ENCODE peak calls at places on chromosome 17, in seven cellular contexts. Z, D, P, T, X, I and W are unnamed samples.

GRCh38 chr17:49971199-49971847 is 2.3 kb downstream of the DLX4 start:
- DNase-seq in Z (no peak), D (no peak), P (no peak), T (no peak), X (no peak), I (no peak), W (no peak)

GRCh38 chr17:74037320-74037719 is 166.2 kb upstream of the RPL38 start:
- DNase-seq in Z (peak; percentile 4), D (no peak), P (peak; percentile 13), T (no peak), X (no peak), I (no peak), W (no peak)

GRCh38 chr17:79089720-79090502 is 15.3 kb downstream of the ENGASE start:
- DNase-seq in Z (peak; percentile 24), D (no peak), P (no peak), T (no peak), X (peak; percentile 53), I (no peak), W (no peak)

GRCh38 chr17:58960068-58960467 is 146.6 kb downstream of the TRIM37 start:
- DNase-seq in Z (peak; percentile 85), D (no peak), P (peak; percentile 67), T (no peak), X (no peak), I (peak; percentile 21), W (peak; percentile 25)

GRCh38 chr17:16918443-16918842 is 53.5 kb downstream of the TNFRSF13B start:
- DNase-seq in Z (no peak), D (no peak), P (no peak), T (no peak), X (no peak), I (no peak), W (no peak)

GRCh38 chr17:68954146-68954971 is 833 bp downstream of the ABCA8 start:
- DNase-seq in Z (no peak), D (no peak), P (peak; percentile 47), T (no peak), X (no peak), I (no peak), W (no peak)

GRCh38 chr17:34485999-34486398 is 93.4 kb upstream of the TMEM132E start:
- DNase-seq in Z (no peak), D (no peak), P (no peak), T (no peak), X (no peak), I (no peak), W (peak; percentile 89)

GRCh38 chr17:62650587-62650986 is 23.1 kb downstream of the MRC2 start:
- DNase-seq in Z (no peak), D (peak; percentile 5), P (no peak), T (no peak), X (no peak), I (no peak), W (peak; percentile 38)

GRCh38 chr17:386145-386876 is 33.7 kb upstream of the RPH3AL start:
- DNase-seq in Z (peak; percentile 38), D (no peak), P (peak; percentile 41), T (peak; percentile 87), X (peak; percentile 90), I (no peak), W (peak; percentile 55)

GRCh38 chr17:5097101-5097834 is 14.4 kb downstream of the ZNF232 start:
- DNase-seq in Z (no peak), D (no peak), P (no peak), T (peak; percentile 50), X (peak; percentile 75), I (no peak), W (no peak)

GRCh38 chr17:44601574-44602372 is 44.5 kb downstream of the FZD2 start:
- DNase-seq in Z (no peak), D (no peak), P (no peak), T (no peak), X (no peak), I (no peak), W (no peak)

GRCh38 chr17:2400877-2401425 is at the start of gene MNT:
- DNase-seq in Z (peak; percentile 97), D (peak; percentile 85), P (peak; percentile 99), T (peak; percentile 90), X (peak; percentile 97), I (no peak), W (peak; percentile 92)
- TF ChIP-seq CTCF in Z (no peak), D (no peak), P (no peak), T (no peak), X (no peak), I (no peak), W (no peak)

GRCh38 chr17:45783593-45784292 is 377 bp upstream of the CRHR1 start:
- DNase-seq in Z (no peak), D (no peak), P (no peak), T (peak; percentile 22), X (peak; percentile 59), I (no peak), W (peak; percentile 23)
- TF ChIP-seq CTCF in Z (no peak), D (no peak), P (no peak), T (no peak), X (no peak), I (no peak), W (no peak)

GRCh38 chr17:39863918-39864746 is at the start of gene IKZF3:
- DNase-seq in Z (peak; percentile 72), D (no peak), P (peak; percentile 17), T (peak; percentile 47), X (peak; percentile 66), I (no peak), W (peak; percentile 86)
- TF ChIP-seq CTCF in Z (no peak), D (no peak), P (no peak), T (no peak), X (no peak), I (no peak), W (peak; percentile 30)

GRCh38 chr17:75654176-75654575 is 12.8 kb downstream of the RECQL5 start:
- DNase-seq in Z (peak; percentile 43), D (no peak), P (no peak), T (no peak), X (no peak), I (no peak), W (no peak)
- TF ChIP-seq CTCF in Z (peak; percentile 49), D (no peak), P (no peak), T (no peak), X (no peak), I (peak; percentile 32), W (no peak)

GRCh38 chr17:2122641-2123302 is 67.9 kb downstream of the HIC1 start:
- DNase-seq in Z (peak; percentile 81), D (peak; percentile 17), P (peak; percentile 91), T (no peak), X (peak; percentile 69), I (no peak), W (peak; percentile 79)
- TF ChIP-seq CTCF in Z (peak; percentile 35), D (no peak), P (peak; percentile 12), T (no peak), X (peak; percentile 17), I (no peak), W (no peak)

GRCh38 chr17:67624886-67625656 is 92.7 kb upstream of the NOL11 start:
- DNase-seq in Z (no peak), D (no peak), P (no peak), T (no peak), X (no peak), I (no peak), W (no peak)

GRCh38 chr17:67625971-67626370 is 91.8 kb upstream of the NOL11 start:
- DNase-seq in Z (no peak), D (no peak), P (no peak), T (no peak), X (no peak), I (no peak), W (no peak)

GRCh38 chr17:67623767-67624166 is 94.0 kb upstream of the NOL11 start:
- DNase-seq in Z (no peak), D (no peak), P (no peak), T (no peak), X (no peak), I (no peak), W (no peak)

GRCh38 chr17:67629963-67630320 is 87.8 kb upstream of the NOL11 start:
- DNase-seq in Z (peak; percentile 62), D (no peak), P (peak; percentile 83), T (no peak), X (no peak), I (peak; percentile 35), W (peak; percentile 42)

DNA sequence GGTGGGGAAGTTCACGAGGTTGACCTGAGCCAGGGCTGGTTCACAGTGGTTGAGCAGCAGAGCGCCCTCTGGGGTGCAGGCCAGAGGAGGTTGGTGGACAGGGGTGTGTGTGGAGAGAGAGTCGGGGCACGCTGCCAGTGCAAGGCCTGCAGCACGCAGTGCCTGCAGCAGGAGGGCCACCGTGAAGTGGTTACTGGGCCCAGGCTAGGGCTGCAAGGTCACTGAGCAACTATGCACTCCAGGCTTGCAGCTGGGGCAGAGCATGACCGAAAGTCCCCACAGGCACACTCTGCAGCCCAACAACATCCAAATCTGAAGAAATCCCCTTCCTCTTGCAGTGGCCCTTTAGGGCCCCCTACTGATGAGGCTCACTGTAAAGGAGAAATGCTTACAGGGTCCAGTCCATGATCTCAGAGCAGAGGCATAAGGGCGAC is 89.1 kb upstream of the NOL11 start:
- DNase-seq in Z (no peak), D (no peak), P (no peak), T (no peak), X (no peak), I (no peak), W (peak; percentile 47)
- TF ChIP-seq CTCF in Z (no peak), D (no peak), P (no peak), T (peak; percentile 24), X (no peak), I (peak; percentile 15), W (peak; percentile 39)

DNA sequence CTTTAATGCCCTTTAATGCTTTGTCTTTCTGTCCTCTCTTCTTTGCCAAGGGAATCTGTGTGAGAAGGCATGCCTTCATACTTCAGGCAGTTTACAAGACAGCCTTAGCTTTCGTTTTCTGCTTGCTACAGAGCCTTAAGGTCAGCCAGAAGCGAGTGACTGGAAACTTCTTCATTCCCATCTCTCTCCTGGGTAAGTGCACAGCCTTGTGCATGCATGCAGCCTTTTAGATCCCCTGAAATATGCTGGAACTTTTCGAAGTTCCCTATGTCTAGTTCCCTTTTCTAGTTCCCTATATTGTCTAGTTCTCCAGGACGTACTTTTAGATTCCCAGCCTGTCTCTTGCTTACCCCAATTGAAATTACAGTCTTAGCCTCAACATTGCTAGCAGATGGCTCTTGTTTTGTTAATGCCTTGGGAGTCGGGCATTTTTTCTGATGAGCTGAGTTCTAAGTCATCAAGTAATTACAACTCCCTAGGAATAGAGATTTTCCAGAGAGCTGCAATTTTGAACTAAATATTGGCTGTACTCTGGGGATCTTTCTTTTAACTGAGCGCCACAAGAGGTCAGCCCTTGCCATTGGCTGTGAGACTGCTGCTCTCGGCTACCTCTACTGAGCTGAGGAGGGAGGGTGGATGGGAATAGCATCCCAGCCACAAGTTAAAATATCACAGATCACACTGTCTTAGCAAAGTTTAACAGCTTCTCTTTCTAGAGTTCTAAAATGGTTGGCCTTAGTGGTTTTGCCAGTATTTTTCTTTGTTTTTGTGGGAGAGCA is 22.7 kb upstream of the PPM1D start:
- DNase-seq in Z (no peak), D (no peak), P (peak; percentile 84), T (no peak), X (no peak), I (no peak), W (peak; percentile 44)
- TF ChIP-seq CTCF in Z (no peak), D (peak; percentile 56), P (peak; percentile 10), T (no peak), X (peak; percentile 36), I (peak; percentile 25), W (no peak)

GRCh38 chr17:1767358-1767757 is 5.5 kb downstream of the SERPINF1 start:
- DNase-seq in Z (no peak), D (no peak), P (no peak), T (no peak), X (peak; percentile 88), I (no peak), W (no peak)
- TF ChIP-seq CTCF in Z (no peak), D (no peak), P (no peak), T (peak; percentile 15), X (peak; percentile 27), I (no peak), W (no peak)